ENCODE peak calls at places on chromosomes 5 and 9, in five cellular contexts. C is osteocyte, Q is upper lobe of right lung, J is uterus, U is BE2C. L is an unnamed sample.

GRCh38 chr5:68255305-68256130 is 40.0 kb downstream of the PIK3R1 start:
- DNase-seq in C (no peak), Q (no peak), J (no peak), U (no peak), L (no peak)

GRCh38 chr5:51380603-51381207 is 2.5 kb upstream of the ISL1 start:
- DNase-seq in C (no peak), Q (no peak), J (no peak), U (peak), L (peak)

GRCh38 chr5:168443950-168444700 is 42.1 kb upstream of the RARS1 start:
- DNase-seq in C (no peak), Q (no peak), J (no peak), U (no peak), L (no peak)

GRCh38 chr5:174431504-174431903 is 292.9 kb upstream of the MSX2 start:
- DNase-seq in C (no peak), Q (no peak), J (no peak), U (no peak), L (no peak)

GRCh38 chr9:134769084-134769455 is 111.5 kb upstream of the FCN2 start:
- DNase-seq in C (no peak), Q (no peak), J (no peak), U (no peak), L (no peak)

GRCh38 chr5:106254784-106255183 is 1416.0 kb downstream of the EFNA5 start:
- DNase-seq in C (no peak), Q (no peak), J (no peak), U (no peak), L (no peak)

GRCh38 chr9:106920701-106921283 is 57.8 kb downstream of the ZNF462 start:
- DNase-seq in C (no peak), Q (no peak), J (no peak), U (no peak), L (no peak)

GRCh38 chr9:29830815-29831214 is 2257.5 kb upstream of the C9orf72 start:
- DNase-seq in C (no peak), Q (no peak), J (no peak), U (peak), L (peak)

GRCh38 chr5:33612386-33612785 is 171.6 kb downstream of the TARS1 start:
- DNase-seq in C (no peak), Q (no peak), J (no peak), U (no peak), L (no peak)

GRCh38 chr5:82164957-82165698 is 113.0 kb downstream of the RPS23 start:
- DNase-seq in C (no peak), Q (no peak), J (no peak), U (peak), L (no peak)

GRCh38 chr5:165881259-165881658 is 2375.8 kb downstream of the MAT2B start:
- DNase-seq in C (no peak), Q (no peak), J (no peak), U (no peak), L (peak)
- TF ChIP-seq CTCF in C (no peak), Q (no peak), J (no peak), U (no peak), L (no peak)

GRCh38 chr5:134004626-134005414 is at the start of gene VDAC1:
- DNase-seq in C (peak), Q (peak), J (peak), U (peak), L (peak)
- TF ChIP-seq CTCF in C (no peak), Q (no peak), J (no peak), U (peak), L (no peak)

DNA sequence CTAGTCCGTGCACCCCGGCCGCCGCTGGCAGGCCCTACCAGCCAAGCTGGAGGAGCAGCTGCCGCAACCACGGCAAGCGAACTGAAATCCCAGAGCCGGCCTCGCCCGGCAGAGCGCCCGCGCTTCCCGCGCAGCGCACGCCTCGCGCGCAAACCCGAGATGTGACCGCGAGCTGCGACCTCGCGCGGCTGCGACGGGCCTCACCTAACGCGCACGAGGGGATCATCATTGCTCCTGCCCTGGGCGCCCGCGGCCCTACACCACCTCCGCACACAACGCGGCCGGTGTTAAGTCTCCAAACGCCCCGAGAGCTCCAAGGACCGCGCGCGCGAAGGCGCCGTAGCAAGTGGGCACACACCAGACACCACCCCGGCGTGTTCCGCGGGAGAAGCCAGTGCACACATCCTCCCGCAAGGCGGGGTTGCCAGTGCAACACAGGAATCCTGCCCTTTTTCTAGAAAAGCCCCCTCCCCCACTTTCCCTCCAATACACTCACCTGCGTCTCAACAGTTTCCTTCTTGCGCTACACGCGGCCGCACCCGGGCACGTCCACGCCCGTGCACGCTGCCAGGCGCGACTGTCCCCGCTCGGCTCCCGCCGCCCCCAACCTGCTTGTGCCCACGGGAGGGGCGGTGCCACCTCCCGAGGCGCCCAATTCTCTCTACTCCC is 5.2 kb downstream of the ELAVL2 start:
- DNase-seq in C (no peak), Q (peak), J (no peak), U (peak), L (peak)
- TF ChIP-seq CTCF in C (no peak), Q (no peak), J (no peak), U (no peak), L (no peak)

GRCh38 chr9:37311938-37312730 is 110.4 kb upstream of the GRHPR start:
- DNase-seq in C (no peak), Q (no peak), J (no peak), U (no peak), L (no peak)

GRCh38 chr9:37309136-37309535 is 113.4 kb upstream of the GRHPR start:
- DNase-seq in C (no peak), Q (no peak), J (no peak), U (no peak), L (no peak)
- TF ChIP-seq CTCF in C (peak), Q (no peak), J (no peak), U (peak), L (no peak)

GRCh38 chr9:503881-504852 is 289.5 kb downstream of the DOCK8 start:
- DNase-seq in C (peak), Q (peak), J (peak), U (peak), L (peak)
- TF ChIP-seq CTCF in C (peak), Q (peak), J (peak), U (no peak), L (no peak)

GRCh38 chr5:114838937-114839336 is 330.8 kb downstream of the TRIM36 start:
- DNase-seq in C (no peak), Q (no peak), J (no peak), U (no peak), L (no peak)
- TF ChIP-seq CTCF in C (no peak), Q (no peak), J (no peak), U (no peak), L (no peak)

GRCh38 chr5:77845273-77845646 is 69.1 kb upstream of the TBCA start:
- DNase-seq in C (no peak), Q (no peak), J (no peak), U (no peak), L (no peak)

GRCh38 chr5:77843570-77844407 is 67.7 kb upstream of the TBCA start:
- DNase-seq in C (no peak), Q (no peak), J (no peak), U (no peak), L (no peak)

GRCh38 chr5:77846422-77847128 is 70.4 kb upstream of the TBCA start:
- DNase-seq in C (no peak), Q (no peak), J (no peak), U (no peak), L (peak)

GRCh38 chr5:77842247-77842646 is 66.1 kb upstream of the TBCA start:
- DNase-seq in C (no peak), Q (no peak), J (no peak), U (no peak), L (no peak)

DNA sequence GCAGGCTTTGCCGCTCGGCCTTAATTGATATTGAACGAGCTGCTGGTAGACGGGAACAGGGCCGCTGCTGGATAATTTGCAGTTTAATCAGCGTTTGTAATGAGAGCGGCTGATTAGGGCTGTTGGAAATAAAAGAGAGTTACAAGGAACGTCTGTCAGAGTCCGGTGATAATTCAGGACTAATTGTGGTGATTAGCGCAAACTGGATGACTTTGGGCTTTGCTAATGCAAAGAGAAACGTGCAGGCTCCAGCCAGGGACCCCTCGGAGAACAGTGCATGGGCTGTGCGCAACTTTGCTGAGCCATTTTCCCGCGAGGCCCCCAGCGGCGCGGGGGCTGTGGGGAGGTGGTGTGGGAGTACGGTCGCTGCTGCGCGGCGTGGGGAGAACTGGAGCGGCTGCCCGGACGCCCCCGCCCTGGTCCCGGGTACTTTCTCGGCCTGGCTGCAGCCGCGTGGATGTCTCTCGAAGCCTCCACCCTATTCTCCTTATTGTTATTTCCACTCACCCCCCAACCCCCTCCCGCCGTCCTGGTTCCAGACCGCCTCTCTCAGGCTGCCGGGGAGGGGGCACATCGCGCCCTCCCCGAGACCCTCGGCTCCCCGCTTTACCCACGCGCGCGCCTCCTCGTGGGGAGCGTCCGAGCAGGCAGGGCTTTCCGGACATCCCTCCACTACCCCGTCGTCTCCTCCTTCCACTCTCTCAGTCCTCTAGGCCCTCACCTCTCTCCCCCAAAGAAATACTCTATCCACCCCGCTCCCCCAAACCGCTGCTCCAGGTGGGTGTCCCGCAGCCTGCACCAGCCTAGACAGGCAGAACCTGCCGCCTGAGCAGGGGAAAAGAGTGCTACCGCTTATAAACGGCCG is 68.5 kb upstream of the TBCA start:
- DNase-seq in C (no peak), Q (no peak), J (no peak), U (no peak), L (peak)
- TF ChIP-seq CTCF in C (no peak), Q (peak), J (peak), U (no peak), L (no peak)

GRCh38 chr9:37856551-37856950 is 47.4 kb downstream of the SLC25A51 start:
- DNase-seq in C (no peak), Q (no peak), J (no peak), U (no peak), L (no peak)

GRCh38 chr9:37862530-37862929 is 41.4 kb downstream of the SLC25A51 start:
- DNase-seq in C (no peak), Q (no peak), J (no peak), U (no peak), L (no peak)

DNA sequence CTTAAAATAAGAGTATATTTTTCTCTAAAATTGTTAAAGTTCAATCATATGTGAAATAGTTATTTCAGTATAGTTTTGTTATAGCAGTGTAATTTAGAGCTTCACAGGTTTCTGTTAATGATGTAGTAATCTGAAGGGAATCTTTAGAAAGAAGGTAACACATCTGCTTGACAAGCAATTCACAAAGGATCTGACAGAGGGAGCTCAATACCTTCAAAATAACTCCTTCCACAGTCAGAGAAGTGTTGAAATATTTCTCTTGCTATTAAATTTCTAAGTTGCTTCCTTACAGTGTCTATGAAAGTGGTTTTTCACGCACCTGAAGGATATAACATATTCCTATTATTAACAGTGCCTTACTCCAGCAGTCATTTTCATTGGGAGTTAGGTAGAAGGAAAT is 44.9 kb downstream of the SLC25A51 start:
- DNase-seq in C (no peak), Q (no peak), J (no peak), U (no peak), L (no peak)
- TF ChIP-seq CTCF in C (peak), Q (no peak), J (no peak), U (peak), L (no peak)